ENCODE peak calls at places on chromosomes 5 and 9, in nine cellular contexts. Y, T, I, N, M, K, U, S and D are unnamed samples.

GRCh38 chr9:137740311-137740710 is 121.5 kb downstream of the EHMT1 start:
- DNase-seq in N (peak), Y (no peak), K (no peak), U (no peak), S (no peak), T (no peak), M (peak), I (no peak), D (no peak)

GRCh38 chr5:148465381-148466290 is 81.9 kb downstream of the FBXO38 start:
- DNase-seq in T (no peak), M (no peak), Y (no peak), K (no peak), I (no peak), S (no peak), N (no peak), U (no peak), D (no peak)

GRCh38 chr9:20243866-20244647 is 378.2 kb downstream of the MLLT3 start:
- DNase-seq in N (no peak), T (no peak), M (no peak), Y (no peak), K (no peak), S (no peak), U (no peak), I (no peak), D (no peak)

GRCh38 chr9:93239526-93239925 is 55.6 kb downstream of the WNK2 start:
- DNase-seq in S (no peak), T (no peak), Y (no peak), U (no peak), N (no peak), M (no peak), K (no peak), I (no peak), D (peak)

GRCh38 chr9:130988905-130989304 is 20.1 kb upstream of the LAMC3 start:
- DNase-seq in K (no peak), I (no peak), M (no peak), N (no peak), S (no peak), U (no peak), Y (no peak), T (no peak), D (peak)

GRCh38 chr5:76473676-76474075 is 70.6 kb downstream of the IQGAP2 start:
- DNase-seq in S (no peak), N (no peak), I (no peak), M (no peak), K (no peak), Y (peak), U (no peak), T (no peak), D (peak)

GRCh38 chr5:72194846-72195245 is 87.6 kb downstream of the MAP1B start:
- DNase-seq in N (peak), U (no peak), Y (no peak), M (no peak), S (no peak), T (no peak), I (no peak), K (no peak), D (no peak)

GRCh38 chr5:139863361-139863760 is 67.8 kb downstream of the PSD2 start:
- DNase-seq in T (no peak), M (peak), K (peak), N (no peak), S (peak), Y (no peak), U (peak), I (no peak), D (no peak)

GRCh38 chr5:9927106-9927505 is 297.0 kb upstream of the TAS2R1 start:
- DNase-seq in S (peak), N (peak), T (no peak), Y (no peak), U (no peak), M (peak), I (no peak), K (no peak), D (no peak)

GRCh38 chr5:54719384-54720306 is 202.1 kb downstream of the SNX18 start:
- DNase-seq in T (no peak), K (no peak), Y (no peak), U (no peak), N (peak), I (no peak), M (peak), S (peak), D (no peak)

GRCh38 chr5:62606878-62607277 is 28.3 kb downstream of the LRRC70 start:
- DNase-seq in Y (no peak), U (no peak), S (no peak), N (peak), T (no peak), K (no peak), I (no peak), M (peak), D (no peak)

GRCh38 chr5:61299254-61299653 is 32.8 kb upstream of the ZSWIM6 start:
- DNase-seq in Y (no peak), N (peak), U (no peak), K (no peak), T (no peak), I (no peak), M (no peak), S (peak), D (no peak)

GRCh38 chr9:114154597-114155102 is 687 bp upstream of the COL27A1 start:
- DNase-seq in K (no peak), T (no peak), M (no peak), S (no peak), I (peak), Y (no peak), U (no peak), N (no peak), D (no peak)

GRCh38 chr5:152462021-152462721 is 57.1 kb upstream of the NMUR2 start:
- DNase-seq in U (no peak), K (no peak), M (no peak), T (no peak), I (no peak), Y (no peak), N (no peak), S (no peak), D (no peak)

GRCh38 chr5:156474251-156474650 is 147.3 kb downstream of the SGCD start:
- DNase-seq in Y (no peak), U (peak), T (no peak), N (peak), K (peak), S (peak), M (peak), I (no peak), D (no peak)

GRCh38 chr9:123834218-123834906 is 95.6 kb downstream of the DENND1A start:
- DNase-seq in I (no peak), M (no peak), S (no peak), K (no peak), N (peak), Y (no peak), U (no peak), T (no peak), D (no peak)

GRCh38 chr5:9529041-9529480 is 16.8 kb downstream of the SEMA5A start:
- DNase-seq in K (no peak), S (no peak), Y (no peak), U (no peak), T (no peak), I (no peak), N (no peak), M (no peak), D (no peak)

GRCh38 chr5:128765448-128766061 is 199.7 kb upstream of the SLC27A6 start:
- DNase-seq in N (no peak), K (no peak), T (no peak), S (no peak), M (no peak), U (no peak), Y (no peak), I (no peak), D (no peak)

GRCh38 chr5:147668385-147668784 is 114.1 kb downstream of the JAKMIP2 start:
- DNase-seq in T (no peak), U (no peak), K (no peak), S (no peak), Y (no peak), N (no peak), M (no peak), I (no peak), D (no peak)

GRCh38 chr5:177494356-177495195 is 2.8 kb downstream of the PDLIM7 start:
- DNase-seq in K (peak), Y (no peak), S (peak), I (no peak), M (peak), N (peak), T (peak), U (no peak), D (no peak)